ENCODE peak calls at places on chromosomes 4 and X, in six cellular contexts. A, M, C, P, K and J are unnamed samples.

GRCh38 chr4:137946423-137946822 is 295.7 kb downstream of the SLC7A11 start:
- DNase-seq in A (no peak), M (no peak), C (peak; percentile 36), P (no peak), K (no peak), J (no peak)

GRCh38 chrX:42362219-42362618 is 415.7 kb downstream of the PPP1R2C start:
- DNase-seq in A (no peak), M (no peak), C (no peak), P (no peak), K (no peak), J (no peak)

GRCh38 chrX:14801136-14801535 is 71.7 kb downstream of the FANCB start:
- DNase-seq in A (no peak), M (no peak), C (peak; percentile 36), P (no peak), K (no peak), J (no peak)

GRCh38 chr4:65217179-65217578 is 453.1 kb downstream of the EPHA5 start:
- DNase-seq in A (no peak), M (no peak), C (no peak), P (no peak), K (no peak), J (no peak)

GRCh38 chrX:21683910-21684309 is 25.8 kb upstream of the KLHL34 start:
- DNase-seq in A (no peak), M (no peak), C (peak; percentile 36), P (peak; percentile 40), K (no peak), J (peak; percentile 35)

GRCh38 chrX:64792598-64793337 is 183.5 kb downstream of the ZC4H2 start:
- DNase-seq in A (no peak), M (no peak), C (no peak), P (no peak), K (no peak), J (no peak)

GRCh38 chrX:47658684-47659515 is at the start of gene UXT:
- DNase-seq in A (peak; percentile 80), M (peak; percentile 95), C (peak; percentile 97), P (peak; percentile 84), K (peak; percentile 89), J (peak; percentile 83)

GRCh38 chr4:119478446-119479179 is 150.0 kb downstream of the PDE5A start:
- DNase-seq in A (no peak), M (no peak), C (no peak), P (no peak), K (no peak), J (no peak)